ENCODE peak calls at places on chromosome 11, in five cellular contexts. V, H, E, K and D are unnamed samples.

GRCh38 chr11:2298795-2299747 is 2.6 kb downstream of the C11orf21 start:
- DNase-seq in V (peak), H (no peak), E (no peak), K (no peak), D (peak)

GRCh38 chr11:76782526-76783293 is 446 bp upstream of the TSKU start:
- DNase-seq in V (peak), H (peak), E (peak), K (peak), D (peak)

GRCh38 chr11:66291706-66292542 is at the start of gene TMEM151A:
- DNase-seq in V (no peak), H (no peak), E (no peak), K (no peak), D (no peak)

GRCh38 chr11:82752801-82753200 is 19.1 kb upstream of the FAM181B start:
- DNase-seq in V (no peak), H (no peak), E (no peak), K (no peak), D (no peak)

GRCh38 chr11:2535673-2536439 is 91.0 kb downstream of the KCNQ1 start:
- DNase-seq in V (no peak), H (no peak), E (no peak), K (no peak), D (peak)

GRCh38 chr11:75022289-75022688 is 33.6 kb downstream of the NEU3 start:
- DNase-seq in V (no peak), H (no peak), E (no peak), K (peak), D (no peak)

GRCh38 chr11:33907419-33907818 is 15.5 kb upstream of the LMO2 start:
- DNase-seq in V (no peak), H (no peak), E (no peak), K (no peak), D (no peak)

GRCh38 chr11:36409152-36409713 is 100.8 kb downstream of the TRAF6 start:
- DNase-seq in V (peak), H (no peak), E (peak), K (no peak), D (peak)

GRCh38 chr11:118888398-118888797 is 4.7 kb downstream of the CXCR5 start:
- DNase-seq in V (no peak), H (no peak), E (no peak), K (no peak), D (no peak)

GRCh38 chr11:64526795-64527194 is 64.2 kb upstream of the SLC22A12 start:
- DNase-seq in V (no peak), H (no peak), E (no peak), K (no peak), D (no peak)

GRCh38 chr11:47768090-47768620 is 1.0 kb upstream of the FNBP4 start:
- DNase-seq in V (peak), H (peak), E (peak), K (peak), D (peak)

GRCh38 chr11:4607782-4608666 is at the start of gene TRIM68:
- DNase-seq in V (peak), H (peak), E (peak), K (peak), D (peak)
- H3K4me3 ChIP-seq in V (peak), H (peak), E (peak), K (peak), D (peak)

DNA sequence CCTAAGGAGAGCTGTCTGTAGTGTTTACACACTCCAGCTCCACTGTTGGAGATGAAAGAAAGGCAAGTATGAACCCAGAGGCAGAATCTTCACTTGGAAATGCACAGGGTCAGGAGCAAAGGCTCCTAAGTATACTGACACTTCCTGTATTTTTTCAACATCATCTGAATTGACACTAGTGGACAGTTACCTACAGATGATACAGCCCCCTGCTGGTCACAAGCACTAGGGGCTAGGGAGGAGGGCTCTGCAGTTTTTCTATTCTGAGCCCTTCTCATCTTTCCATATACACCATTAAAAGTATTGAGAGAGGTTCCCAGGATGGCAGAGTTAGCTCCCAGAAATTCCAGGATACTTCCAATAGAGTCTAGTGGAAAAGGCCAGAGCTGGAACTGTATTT is 290.3 kb upstream of the API5 start:
- DNase-seq in V (peak), H (no peak), E (peak), K (no peak), D (no peak)
- TF ChIP-seq CTCF in V (no peak), H (no peak), E (peak), K (peak), D (no peak)

DNA sequence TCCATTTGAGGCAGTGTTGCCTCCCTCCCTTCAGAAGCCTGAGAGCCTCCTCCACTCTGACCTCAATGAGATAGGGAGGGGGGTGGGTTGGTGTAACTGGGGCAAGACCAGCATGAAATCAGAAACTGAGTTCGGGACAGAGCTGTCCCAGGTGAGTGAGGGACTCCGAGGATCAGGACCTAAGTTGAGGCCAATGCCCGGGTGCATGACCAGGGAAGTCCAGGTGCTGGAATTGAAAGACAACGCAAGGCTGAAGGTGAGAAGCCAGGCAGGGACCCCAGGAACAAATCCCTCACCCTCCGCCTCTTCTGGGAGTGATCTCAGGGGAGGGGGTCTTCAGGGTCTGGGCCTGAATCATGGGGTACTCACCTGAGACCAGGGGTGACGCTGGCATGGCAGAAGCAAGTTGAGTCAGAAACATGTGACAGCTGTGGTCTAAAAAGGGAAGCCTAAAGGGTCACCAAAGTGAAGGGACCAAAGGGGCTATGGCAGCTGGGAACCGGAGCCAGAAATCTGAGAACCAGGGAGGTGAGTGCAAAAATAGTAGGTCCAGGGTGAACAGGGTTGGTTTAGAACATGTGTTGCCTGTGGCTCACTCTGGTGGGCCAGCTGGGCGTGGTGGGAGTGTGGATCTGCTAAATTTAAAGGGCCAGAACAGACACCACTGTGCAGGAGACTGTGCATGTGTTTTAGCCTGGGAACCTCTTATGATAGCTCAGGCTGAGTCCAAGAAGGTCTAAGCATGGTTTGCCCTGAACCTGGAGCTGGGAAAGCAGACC is 41.1 kb upstream of the ZBED5 start:
- DNase-seq in V (peak), H (no peak), E (no peak), K (no peak), D (peak)
- H3K4me3 ChIP-seq in V (peak), H (peak), E (no peak), K (no peak), D (no peak)

DNA sequence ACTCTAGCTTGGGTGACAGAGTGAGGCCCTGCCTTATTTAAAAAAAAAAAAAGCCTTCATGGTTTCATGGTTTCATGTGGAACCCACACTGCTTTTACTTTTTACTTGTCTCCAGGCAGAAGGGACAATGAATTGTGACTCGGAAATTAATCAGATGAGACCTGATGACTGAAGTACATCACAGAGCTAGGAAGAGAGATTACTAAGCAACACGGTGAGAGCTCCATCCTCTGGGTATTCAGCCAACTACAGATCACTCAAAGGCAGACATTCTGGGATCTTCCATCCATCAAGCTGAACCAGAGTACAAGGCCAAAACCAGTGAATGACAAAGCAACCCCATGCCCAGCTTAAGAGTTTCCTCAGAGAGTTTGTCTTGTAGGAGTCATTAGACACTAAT is 433.2 kb downstream of the SOX6 start:
- DNase-seq in V (peak), H (no peak), E (no peak), K (no peak), D (peak)
- TF ChIP-seq CTCF in V (peak), H (no peak), E (no peak), K (no peak), D (peak)